ENCODE peak calls at places on chromosome 18, in four cellular contexts. E, X, U and K are unnamed samples.
A peak's percentile ranks its signal among the peaks of the same experiment; 100 is the strongest.

GRCh38 chr18:43932140-43932539 is 654.9 kb upstream of the SYT4 start:
- DNase-seq in E (no peak), X (no peak), U (no peak), K (no peak)

GRCh38 chr18:68735498-68736343 is 20.8 kb upstream of the TMX3 start:
- DNase-seq in E (no peak), X (no peak), U (no peak), K (no peak)

GRCh38 chr18:61388010-61388409 is 54.8 kb downstream of the CDH20 start:
- DNase-seq in E (no peak), X (no peak), U (no peak), K (no peak)

GRCh38 chr18:79899609-79900435 is 51.6 kb downstream of the SLC66A2 start:
- DNase-seq in E (no peak), X (no peak), U (no peak), K (peak; percentile 27)

GRCh38 chr18:79680891-79681339 is 1.3 kb downstream of the CTDP1 start:
- DNase-seq in E (no peak), X (no peak), U (no peak), K (no peak)

GRCh38 chr18:79544386-79544963 is 135.1 kb upstream of the CTDP1 start:
- DNase-seq in E (no peak), X (no peak), U (no peak), K (no peak)

GRCh38 chr18:9951022-9951859 is 37.4 kb downstream of the VAPA start:
- DNase-seq in E (peak; percentile 68), X (no peak), U (no peak), K (no peak)

GRCh38 chr18:51668101-51668500 is 470.6 kb upstream of the MEX3C start:
- DNase-seq in E (peak; percentile 85), X (peak; percentile 19), U (peak; percentile 10), K (peak; percentile 52)

GRCh38 chr18:22335644-22336275 is 82.0 kb downstream of the CTAGE1 start:
- DNase-seq in E (no peak), X (no peak), U (no peak), K (no peak)

GRCh38 chr18:57793630-57793986 is 9.5 kb downstream of the ATP8B1 start:
- DNase-seq in E (no peak), X (no peak), U (no peak), K (no peak)

GRCh38 chr18:37590346-37590745 is 24.7 kb upstream of the CELF4 start:
- DNase-seq in E (no peak), X (no peak), U (no peak), K (no peak)

GRCh38 chr18:55102508-55102907 is 143.2 kb upstream of the CCDC68 start:
- DNase-seq in E (no peak), X (no peak), U (no peak), K (no peak)

GRCh38 chr18:79702906-79703305 is 23.3 kb downstream of the CTDP1 start:
- DNase-seq in E (no peak), X (no peak), U (no peak), K (no peak)

GRCh38 chr18:63882333-63883141 is 5.0 kb upstream of the SERPINB2 start:
- DNase-seq in E (no peak), X (no peak), U (no peak), K (peak; percentile 53)

GRCh38 chr18:28108801-28109200 is 68.1 kb downstream of the CDH2 start:
- DNase-seq in E (no peak), X (no peak), U (no peak), K (no peak)

GRCh38 chr18:59865241-59865986 is 34.4 kb upstream of the PMAIP1 start:
- DNase-seq in E (peak; percentile 26), X (no peak), U (no peak), K (no peak)

GRCh38 chr18:67778016-67778415 is 261.5 kb upstream of the DSEL start:
- DNase-seq in E (no peak), X (no peak), U (no peak), K (no peak)

GRCh38 chr18:2494921-2495320 is 76.4 kb downstream of the METTL4 start:
- DNase-seq in E (no peak), X (no peak), U (no peak), K (no peak)

GRCh38 chr18:59631583-59632181 is 65.5 kb downstream of the CCBE1 start:
- DNase-seq in E (peak; percentile 37), X (no peak), U (no peak), K (no peak)

GRCh38 chr18:36503477-36503876 is 206.0 kb downstream of the FHOD3 start:
- DNase-seq in E (no peak), X (no peak), U (no peak), K (no peak)

GRCh38 chr18:63317982-63318881 is 1.3 kb downstream of the BCL2 start:
- DNase-seq in E (no peak), X (peak; percentile 47), U (peak; percentile 62), K (peak; percentile 49)

GRCh38 chr18:50987261-50987660 is 19.4 kb downstream of the ELAC1 start:
- DNase-seq in E (no peak), X (no peak), U (no peak), K (no peak)

GRCh38 chr18:25305584-25305983 is 46.4 kb downstream of the ZNF521 start:
- DNase-seq in E (no peak), X (no peak), U (no peak), K (no peak)

GRCh38 chr18:60027397-60027796 is 127.6 kb downstream of the PMAIP1 start:
- DNase-seq in E (no peak), X (no peak), U (no peak), K (no peak)

GRCh38 chr18:22946217-22946616 is 13.1 kb downstream of the RBBP8 start:
- DNase-seq in E (no peak), X (no peak), U (no peak), K (no peak)

GRCh38 chr18:23384778-23385736 is 68.0 kb upstream of the RIOK3 start:
- DNase-seq in E (no peak), X (no peak), U (no peak), K (no peak)

DNA sequence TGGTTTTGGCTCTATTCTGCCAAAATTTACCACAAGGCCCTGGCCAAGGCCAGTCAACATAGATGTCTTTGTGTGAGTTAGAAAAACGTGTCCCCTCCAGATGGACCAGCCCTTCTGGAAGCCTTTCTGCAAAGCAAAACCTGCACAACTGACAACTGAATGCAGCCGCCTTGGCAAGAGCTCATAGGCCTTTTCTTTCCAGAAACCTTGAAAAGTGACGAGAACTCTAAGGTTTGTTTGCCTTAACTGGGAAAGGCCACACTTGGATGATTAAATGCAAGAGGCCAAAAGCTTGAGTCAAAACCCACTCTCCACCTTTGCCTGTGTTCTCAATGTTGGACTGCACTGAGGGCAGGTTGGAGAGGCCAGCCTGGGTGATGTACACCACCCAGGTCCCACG is 103.9 kb downstream of the COLEC12 start:
- DNase-seq in E (no peak), X (no peak), U (no peak), K (no peak)
- H3K27ac ChIP-seq in E (no peak overlapping the region), X (peak overlapping the region; percentile 37), U (no peak overlapping the region), K (no peak overlapping the region)

GRCh38 chr18:5626130-5626880 is 82.5 kb upstream of the EPB41L3 start:
- DNase-seq in E (no peak), X (no peak), U (no peak), K (no peak)
- TF ChIP-seq CTCF in E (no peak), X (no peak), U (no peak), K (no peak)

GRCh38 chr18:45571714-45572113 is 43.6 kb upstream of the SLC14A2 start:
- DNase-seq in E (no peak), X (no peak), U (no peak), K (no peak)

GRCh38 chr18:45569566-45569965 is 45.7 kb upstream of the SLC14A2 start:
- DNase-seq in E (no peak), X (peak; percentile 25), U (no peak), K (no peak)

GRCh38 chr18:45568017-45568416 is 47.3 kb upstream of the SLC14A2 start:
- DNase-seq in E (no peak), X (no peak), U (no peak), K (no peak)

GRCh38 chr18:45567123-45567522 is 48.2 kb upstream of the SLC14A2 start:
- DNase-seq in E (no peak), X (peak; percentile 41), U (no peak), K (no peak)

GRCh38 chr18:45571161-45571560 is 44.1 kb upstream of the SLC14A2 start:
- DNase-seq in E (no peak), X (no peak), U (no peak), K (no peak)
- H3K27ac ChIP-seq in E (no peak overlapping the region), X (no peak overlapping the region), U (no peak overlapping the region), K (no peak overlapping the region)

DNA sequence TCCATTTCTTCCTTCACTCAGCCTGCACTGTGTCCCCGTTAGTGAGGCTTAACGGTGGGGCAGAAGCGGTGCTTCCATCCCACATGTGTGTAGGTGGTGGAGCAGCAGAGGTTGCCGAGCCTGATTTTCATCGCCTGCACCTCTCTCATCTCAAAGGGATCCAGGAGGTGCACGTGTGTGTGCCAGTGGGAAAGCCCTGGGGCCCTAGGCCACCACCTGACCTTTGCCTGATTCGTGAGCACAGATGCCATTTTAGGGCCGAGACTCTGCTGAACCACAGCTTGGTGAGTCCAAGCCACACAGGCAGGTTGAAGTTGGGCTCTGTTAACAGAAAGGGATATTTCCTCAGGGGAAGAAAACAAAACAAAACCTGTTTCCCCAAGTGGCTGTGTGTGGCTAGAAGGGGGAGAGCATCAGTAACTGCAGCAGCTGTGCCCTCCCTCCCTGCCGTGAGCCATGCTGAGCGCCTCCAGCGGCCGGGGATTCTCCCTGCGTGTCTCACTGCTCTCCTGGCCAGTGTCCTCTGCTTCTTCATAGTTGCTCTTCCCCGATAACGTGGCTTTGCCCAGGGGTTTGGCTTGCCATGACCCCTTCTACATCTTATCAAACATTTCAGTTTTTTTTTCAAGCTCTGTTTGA is 81.5 kb downstream of the MAPRE2 start:
- DNase-seq in E (peak; percentile 49), X (no peak), U (no peak), K (no peak)
- TF ChIP-seq CTCF in E (peak; percentile 65), X (peak; percentile 51), U (no peak), K (no peak)

GRCh38 chr18:11849845-11850747 is 1.1 kb upstream of the CHMP1B start:
- DNase-seq in E (peak; percentile 35), X (peak; percentile 49), U (peak; percentile 63), K (peak; percentile 73)
- H3K27ac ChIP-seq in E (peak overlapping the region; percentile 6), X (peak overlapping the region; percentile 96), U (peak overlapping the region; percentile 88), K (peak overlapping the region; percentile 95)

GRCh38 chr18:26862084-26862483 is 3.4 kb downstream of the AQP4 start:
- DNase-seq in E (no peak), X (no peak), U (no peak), K (no peak)
- TF ChIP-seq CTCF in E (no peak), X (no peak), U (no peak), K (no peak)

GRCh38 chr18:45606007-45606406 is 9.3 kb upstream of the SLC14A2 start:
- DNase-seq in E (no peak), X (no peak), U (no peak), K (no peak)

GRCh38 chr18:45602926-45603325 is 12.3 kb upstream of the SLC14A2 start:
- DNase-seq in E (no peak), X (no peak), U (no peak), K (no peak)

GRCh38 chr18:45611943-45612342 is 3.3 kb upstream of the SLC14A2 start:
- DNase-seq in E (no peak), X (no peak), U (no peak), K (no peak)

GRCh38 chr18:45608400-45608799 is 6.9 kb upstream of the SLC14A2 start:
- DNase-seq in E (no peak), X (no peak), U (no peak), K (no peak)
- H3K27ac ChIP-seq in E (no peak overlapping the region), X (peak overlapping the region; percentile 69), U (no peak overlapping the region), K (no peak overlapping the region)

GRCh38 chr18:76506395-76506794 is 11.4 kb upstream of the ZNF516 start:
- DNase-seq in E (no peak), X (no peak), U (no peak), K (no peak)
- TF ChIP-seq CTCF in E (no peak), X (no peak), U (no peak), K (no peak)